ENCODE peak calls at places on chromosomes 13 and 19, in six cellular contexts. C is CD4-positive, CD25-positive, alpha-beta regulatory T cell; J is neuronal stem cell; L is stomach; A is pancreas; F is caudate nucleus. T is an unnamed sample.

GRCh38 chr13:86051134-86052103 is 252.2 kb upstream of the SLITRK6 start:
- DNase-seq in C (no peak), J (no peak), L (no peak), A (no peak), F (no peak), T (no peak)

GRCh38 chr19:13162749-13163608 is 12.8 kb downstream of the IER2 start:
- DNase-seq in C (peak), J (peak), L (peak), A (peak), F (peak), T (peak)

GRCh38 chr13:39417131-39417530 is 185.9 kb downstream of the LHFPL6 start:
- DNase-seq in C (no peak), J (no peak), L (no peak), A (no peak), F (no peak), T (no peak)

GRCh38 chr13:40024578-40024952 is 369.1 kb downstream of the COG6 start:
- DNase-seq in C (no peak), J (no peak), L (no peak), A (no peak), F (no peak), T (no peak)

GRCh38 chr13:29507356-29507755 is 88.1 kb downstream of the SLC7A1 start:
- DNase-seq in C (no peak), J (no peak), L (no peak), A (no peak), F (no peak), T (no peak)

GRCh38 chr19:41569481-41570150 is 6.3 kb upstream of the CEACAM21 start:
- DNase-seq in C (no peak), J (no peak), L (no peak), A (no peak), F (no peak), T (no peak)

GRCh38 chr13:113995051-113995601 is 21.2 kb upstream of the C13orf46 start:
- DNase-seq in C (no peak), J (no peak), L (no peak), A (no peak), F (no peak), T (no peak)

GRCh38 chr13:35781044-35781443 is 304.6 kb upstream of the MAB21L1 start:
- DNase-seq in C (no peak), J (no peak), L (no peak), A (no peak), F (no peak), T (no peak)

GRCh38 chr19:5090780-5091575 is 122.1 kb downstream of the KDM4B start:
- DNase-seq in C (no peak), J (peak), L (peak), A (peak), F (no peak), T (no peak)

GRCh38 chr13:58134012-58134411 is 502.5 kb downstream of the PCDH17 start:
- DNase-seq in C (no peak), J (peak), L (no peak), A (peak), F (no peak), T (no peak)

GRCh38 chr13:51913421-51914136 is 51.8 kb downstream of the CCDC70 start:
- DNase-seq in C (no peak), J (no peak), L (no peak), A (no peak), F (no peak), T (no peak)

GRCh38 chr13:44842158-44842557 is 147.1 kb downstream of the NUFIP1 start:
- DNase-seq in C (no peak), J (no peak), L (no peak), A (no peak), F (no peak), T (no peak)

GRCh38 chr13:30125422-30126073 is 181.8 kb downstream of the KATNAL1 start:
- DNase-seq in C (no peak), J (no peak), L (peak), A (no peak), F (no peak), T (peak)

GRCh38 chr19:44647144-44647543 is 3.4 kb downstream of the PVR start:
- DNase-seq in C (no peak), J (no peak), L (no peak), A (no peak), F (no peak), T (no peak)

GRCh38 chr13:60837806-60838205 is 440.8 kb downstream of the TDRD3 start:
- DNase-seq in C (no peak), J (no peak), L (no peak), A (no peak), F (no peak), T (no peak)

GRCh38 chr13:29758591-29759114 is 91.8 kb downstream of the UBL3 start:
- DNase-seq in C (peak), J (no peak), L (peak), A (no peak), F (no peak), T (no peak)

GRCh38 chr13:113499936-113500335 is 9.4 kb upstream of the DCUN1D2 start:
- DNase-seq in C (no peak), J (no peak), L (no peak), A (no peak), F (no peak), T (no peak)

GRCh38 chr13:114079601-114080536 is 52.6 kb downstream of the RASA3 start:
- DNase-seq in C (no peak), J (no peak), L (no peak), A (peak), F (no peak), T (no peak)

GRCh38 chr19:14383898-14384669 is 2.8 kb downstream of the ADGRE5 start:
- DNase-seq in C (no peak), J (no peak), L (no peak), A (no peak), F (no peak), T (no peak)

GRCh38 chr13:46527237-46527636 is 25.7 kb upstream of the LRCH1 start:
- DNase-seq in C (no peak), J (no peak), L (no peak), A (no peak), F (no peak), T (no peak)

GRCh38 chr13:95571941-95572340 is 19.4 kb downstream of the CLDN10 start:
- DNase-seq in C (no peak), J (no peak), L (no peak), A (no peak), F (no peak), T (no peak)

GRCh38 chr19:40341601-40342482 is 6.4 kb downstream of the C19orf47 start:
- DNase-seq in C (no peak), J (no peak), L (no peak), A (no peak), F (no peak), T (peak)

GRCh38 chr19:16604615-16605014 is 23.4 kb downstream of the MED26 start:
- DNase-seq in C (no peak), J (no peak), L (no peak), A (no peak), F (no peak), T (no peak)

GRCh38 chr13:65762015-65762414 is 1468.1 kb downstream of the PCDH9 start:
- DNase-seq in C (no peak), J (no peak), L (no peak), A (no peak), F (no peak), T (no peak)

GRCh38 chr13:109331898-109332297 is 454.5 kb downstream of the IRS2 start:
- DNase-seq in C (no peak), J (no peak), L (no peak), A (no peak), F (no peak), T (no peak)

GRCh38 chr19:46201413-46202310 is 27.9 kb upstream of the IGFL1 start:
- DNase-seq in C (no peak), J (no peak), L (no peak), A (no peak), F (no peak), T (no peak)

GRCh38 chr13:102878491-102878890 is 32.7 kb downstream of the ERCC5 start:
- DNase-seq in C (no peak), J (peak), L (no peak), A (no peak), F (no peak), T (no peak)

GRCh38 chr13:33132644-33133440 is 116.6 kb downstream of the KL start:
- DNase-seq in C (no peak), J (no peak), L (no peak), A (no peak), F (no peak), T (no peak)

GRCh38 chr19:1259206-1259872 is 9.8 kb upstream of the CIRBP start:
- DNase-seq in C (peak), J (no peak), L (peak), A (no peak), F (peak), T (peak)

GRCh38 chr13:30577381-30577780 is 40.3 kb upstream of the USPL1 start:
- DNase-seq in C (peak), J (no peak), L (no peak), A (no peak), F (no peak), T (no peak)

GRCh38 chr13:26872444-26873173 is 112.0 kb upstream of the GPR12 start:
- DNase-seq in C (peak), J (peak), L (peak), A (peak), F (no peak), T (peak)

GRCh38 chr19:46660008-46660517 is 919 bp downstream of the DACT3 start:
- DNase-seq in C (no peak), J (peak), L (no peak), A (no peak), F (peak), T (no peak)

DNA sequence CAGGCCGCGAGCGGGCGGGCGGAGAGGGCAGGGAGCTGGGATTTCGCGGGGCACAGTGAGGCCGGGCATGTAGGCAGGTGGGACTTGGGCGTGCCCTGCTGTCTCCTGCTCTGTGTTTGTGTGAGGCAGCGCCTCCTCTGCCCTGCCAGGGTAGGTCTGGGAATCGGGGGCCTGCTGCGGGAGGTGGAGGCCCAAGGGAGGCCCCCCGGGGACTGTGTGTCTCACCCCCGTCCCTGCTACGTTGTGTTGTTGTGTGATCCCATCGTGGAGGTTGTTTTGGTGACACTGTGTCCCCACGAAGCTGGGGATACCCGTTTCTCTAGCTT is 957 bp downstream of the FXYD1 start:
- DNase-seq in C (no peak), J (no peak), L (no peak), A (no peak), F (no peak), T (no peak)
- H3K27ac ChIP-seq in C (no peak), J (no peak), L (peak), A (peak), F (peak), T (peak)

DNA sequence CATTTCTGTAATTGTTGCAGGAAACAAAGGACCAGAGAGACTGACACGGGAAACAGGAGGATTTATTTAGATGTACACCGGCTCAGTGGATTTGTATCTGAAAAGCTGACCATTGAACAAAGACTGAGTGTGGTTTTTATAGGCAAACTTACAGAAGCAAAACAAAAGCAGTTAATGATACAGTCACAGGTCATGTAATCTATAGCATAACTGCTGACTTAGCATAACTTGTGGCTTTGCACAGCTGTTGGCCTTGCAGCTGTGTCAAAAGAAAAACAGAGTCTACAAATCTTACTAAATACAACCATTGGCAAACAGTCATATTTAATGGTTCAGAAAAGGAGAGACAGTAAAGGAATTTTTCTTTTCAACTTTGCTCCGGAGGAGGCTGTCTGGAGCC is 2.3 kb upstream of the ILF3 start:
- DNase-seq in C (no peak), J (no peak), L (no peak), A (no peak), F (no peak), T (no peak)
- H3K27ac ChIP-seq in C (peak), J (no peak), L (no peak), A (no peak), F (no peak), T (no peak)

GRCh38 chr19:18468517-18468916 is 30.6 kb upstream of the ISYNA1 start:
- DNase-seq in C (no peak), J (no peak), L (no peak), A (no peak), F (no peak), T (no peak)
- H3K27ac ChIP-seq in C (no peak), J (no peak), L (peak), A (peak), F (no peak), T (no peak)

GRCh38 chr13:77583551-77583950 is 48.0 kb downstream of the SCEL start:
- DNase-seq in C (no peak), J (no peak), L (no peak), A (no peak), F (no peak), T (no peak)

GRCh38 chr13:77580748-77581147 is 45.2 kb downstream of the SCEL start:
- DNase-seq in C (no peak), J (no peak), L (no peak), A (no peak), F (no peak), T (no peak)

GRCh38 chr13:77579971-77580370 is 44.5 kb downstream of the SCEL start:
- DNase-seq in C (no peak), J (no peak), L (no peak), A (no peak), F (no peak), T (no peak)

GRCh38 chr13:77584111-77584510 is 48.6 kb downstream of the SCEL start:
- DNase-seq in C (no peak), J (no peak), L (no peak), A (no peak), F (peak), T (peak)
- H3K27ac ChIP-seq in C (no peak), J (no peak), L (no peak), A (no peak), F (peak), T (no peak)

GRCh38 chr19:3556978-3557460 is 367 bp downstream of the MFSD12 start:
- DNase-seq in C (peak), J (no peak), L (peak), A (peak), F (no peak), T (peak)

GRCh38 chr19:3554254-3555083 is 2.9 kb downstream of the MFSD12 start:
- DNase-seq in C (peak), J (no peak), L (no peak), A (no peak), F (no peak), T (no peak)

GRCh38 chr19:3555653-3556422 is 1.5 kb downstream of the MFSD12 start:
- DNase-seq in C (no peak), J (no peak), L (no peak), A (no peak), F (no peak), T (no peak)

GRCh38 chr19:3556423-3556977 is 886 bp downstream of the MFSD12 start:
- DNase-seq in C (no peak), J (no peak), L (no peak), A (no peak), F (no peak), T (no peak)

GRCh38 chr19:3557461-3558248 is at the start of gene MFSD12:
- DNase-seq in C (peak), J (peak), L (peak), A (peak), F (peak), T (peak)
- H3K27ac ChIP-seq in C (peak), J (no peak), L (peak), A (peak), F (peak), T (peak)

GRCh38 chr13:23888658-23889597 is at the start of gene MIPEP:
- DNase-seq in C (peak), J (peak), L (peak), A (peak), F (peak), T (peak)

DNA sequence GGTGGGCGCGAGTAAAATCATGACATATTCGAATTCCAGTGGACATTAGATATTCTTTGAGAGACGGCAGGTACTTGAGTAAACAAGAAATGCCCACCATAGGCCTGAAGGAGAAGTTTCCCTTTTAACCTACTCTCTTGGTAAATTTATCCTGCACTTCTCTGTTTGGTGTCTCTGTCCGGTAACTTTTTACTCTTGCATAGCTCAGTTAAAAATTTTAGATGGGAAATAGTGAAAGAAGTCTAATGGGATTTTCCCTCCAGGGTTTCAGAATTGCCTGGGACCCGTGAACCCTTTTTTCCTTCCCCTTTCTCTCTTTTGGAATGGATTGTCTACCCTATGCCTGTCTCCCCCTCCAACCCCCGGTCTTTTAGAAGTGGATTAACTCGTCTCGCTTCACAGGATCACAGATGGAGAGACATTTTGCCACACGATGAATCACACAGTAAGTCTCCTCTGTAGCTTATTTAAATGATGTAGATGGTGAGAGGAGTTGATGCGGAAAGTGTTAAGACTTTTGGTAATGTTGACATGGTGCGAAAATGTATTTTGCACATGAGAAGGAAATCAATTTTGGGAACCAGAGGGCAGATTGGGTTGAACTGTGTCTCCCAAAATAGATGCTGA is 511 bp upstream of the MIPEP start:
- DNase-seq in C (peak), J (peak), L (no peak), A (no peak), F (no peak), T (no peak)
- H3K27ac ChIP-seq in C (no peak), J (no peak), L (peak), A (peak), F (peak), T (peak)

GRCh38 chr13:31722684-31723083 is 16.6 kb upstream of the RXFP2 start:
- DNase-seq in C (no peak), J (no peak), L (no peak), A (no peak), F (no peak), T (no peak)
- H3K27ac ChIP-seq in C (no peak), J (no peak), L (no peak), A (no peak), F (no peak), T (no peak)

GRCh38 chr13:59843040-59843439 is 320.7 kb downstream of the DIAPH3 start:
- DNase-seq in C (no peak), J (no peak), L (no peak), A (no peak), F (no peak), T (no peak)

GRCh38 chr13:59842507-59842906 is 321.2 kb downstream of the DIAPH3 start:
- DNase-seq in C (no peak), J (no peak), L (no peak), A (no peak), F (no peak), T (no peak)

GRCh38 chr13:59834801-59835200 is 328.9 kb downstream of the DIAPH3 start:
- DNase-seq in C (no peak), J (no peak), L (no peak), A (no peak), F (no peak), T (no peak)

GRCh38 chr13:59835569-59835968 is 328.2 kb downstream of the DIAPH3 start:
- DNase-seq in C (no peak), J (no peak), L (no peak), A (no peak), F (no peak), T (no peak)

DNA sequence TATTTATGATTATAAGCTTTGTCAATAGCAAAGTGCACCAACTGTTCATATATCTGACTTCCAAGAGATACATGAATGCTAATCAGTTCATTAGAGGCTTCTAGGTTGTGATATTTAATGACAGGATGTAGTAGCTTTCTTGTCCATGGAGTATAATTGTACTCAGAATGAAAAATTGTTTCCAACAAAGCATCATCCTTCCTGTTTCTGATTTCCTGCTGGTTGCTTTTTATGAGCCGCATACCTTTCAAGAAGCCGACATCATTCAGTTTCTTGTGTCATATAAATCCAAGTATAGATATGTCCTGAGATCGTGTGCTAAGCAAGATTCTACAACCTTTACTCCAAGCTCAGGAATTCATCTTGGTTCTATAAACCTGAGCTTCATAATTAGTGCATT is 326.6 kb downstream of the DIAPH3 start:
- DNase-seq in C (no peak), J (no peak), L (no peak), A (no peak), F (no peak), T (no peak)
- H3K27ac ChIP-seq in C (no peak), J (no peak), L (no peak), A (no peak), F (no peak), T (no peak)